ENCODE peak calls at places on chromosomes 16 and 17, in seven cellular contexts. D is breast epithelium, K is pancreas, X is hepatocyte, A is stomach, E is tibial nerve, T is fibroblast of lung. L is an unnamed sample.

GRCh38 chr17:10127819-10128375 is 70.5 kb downstream of the GAS7 start:
- DNase-seq in D (peak), A (peak), X (peak), E (peak), K (peak), T (peak), L (peak)

GRCh38 chr16:15434425-15435215 is at the start of gene BMERB1:
- DNase-seq in K (peak), D (peak), E (peak), A (peak), X (peak), T (peak), L (peak)

GRCh38 chr17:36825956-36826350 is 111.3 kb upstream of the LHX1 start:
- DNase-seq in K (no peak), E (no peak), A (no peak), T (no peak), X (no peak), D (no peak), L (no peak)

GRCh38 chr16:49542391-49542891 is 168.8 kb downstream of the C16orf78 start:
- DNase-seq in X (no peak), E (no peak), T (no peak), D (no peak), K (no peak), A (no peak), L (no peak)

GRCh38 chr17:52106638-52107261 is 51.8 kb downstream of the CA10 start:
- DNase-seq in T (peak), E (peak), X (peak), K (peak), A (peak), D (no peak), L (no peak)

GRCh38 chr16:12272264-12272663 is 295.7 kb downstream of the SNX29 start:
- DNase-seq in A (no peak), X (no peak), E (no peak), K (no peak), T (no peak), D (no peak), L (no peak)

GRCh38 chr17:6090253-6090652 is 20.1 kb downstream of the WSCD1 start:
- DNase-seq in A (no peak), K (no peak), D (no peak), T (no peak), E (no peak), X (no peak), L (no peak)

GRCh38 chr17:17548044-17548443 is 43.5 kb downstream of the PEMT start:
- DNase-seq in X (no peak), T (no peak), A (no peak), D (no peak), E (no peak), K (no peak), L (no peak)

GRCh38 chr17:37792787-37793186 is 47.9 kb upstream of the HNF1B start:
- DNase-seq in D (no peak), E (no peak), T (peak), A (no peak), K (no peak), X (no peak), L (no peak)

GRCh38 chr16:66976746-66977145 is 11.6 kb upstream of the CES4A start:
- DNase-seq in D (no peak), X (peak), A (no peak), T (no peak), E (no peak), K (no peak), L (no peak)

GRCh38 chr16:84165746-84166145 is 20.6 kb downstream of the DNAAF1 start:
- DNase-seq in X (no peak), E (no peak), A (no peak), D (no peak), K (no peak), T (no peak), L (no peak)

GRCh38 chr17:61837175-61838051 is 25.9 kb downstream of the BRIP1 start:
- DNase-seq in D (no peak), K (peak), T (peak), X (peak), A (peak), E (peak), L (no peak)

GRCh38 chr17:45867171-45867570 is 22.5 kb downstream of the SPPL2C start:
- DNase-seq in K (no peak), D (no peak), T (no peak), A (no peak), E (no peak), X (no peak), L (no peak)

GRCh38 chr17:34527908-34528470 is 51.4 kb upstream of the TMEM132E start:
- DNase-seq in A (no peak), K (no peak), D (no peak), X (no peak), E (no peak), T (no peak), L (no peak)

GRCh38 chr16:3249020-3249419 is 7.4 kb downstream of the MEFV start:
- DNase-seq in E (no peak), T (no peak), K (no peak), D (no peak), X (no peak), A (no peak), L (peak)

GRCh38 chr16:11107781-11108465 is 148.1 kb downstream of the SOCS1 start:
- DNase-seq in E (no peak), X (no peak), T (peak), K (no peak), D (no peak), A (no peak), L (no peak)

GRCh38 chr16:229731-230281 is 557 bp upstream of the LUC7L start:
- DNase-seq in E (no peak), X (no peak), A (no peak), D (no peak), T (no peak), K (no peak), L (no peak)

GRCh38 chr16:88103581-88104188 is 152.5 kb downstream of the BANP start:
- DNase-seq in D (no peak), E (no peak), A (no peak), K (no peak), X (no peak), T (no peak), L (no peak)

GRCh38 chr16:65546353-65546791 is 424.5 kb upstream of the CDH11 start:
- DNase-seq in E (no peak), A (no peak), K (no peak), X (peak), T (peak), D (no peak), L (no peak)

GRCh38 chr16:73216932-73217331 is 169.0 kb upstream of the ZFHX3 start:
- DNase-seq in D (no peak), A (no peak), X (no peak), K (no peak), E (no peak), T (peak), L (no peak)

GRCh38 chr17:74862108-74862901 is 2.6 kb upstream of the GRIN2C start:
- DNase-seq in D (no peak), X (peak), E (no peak), A (peak), T (no peak), K (peak), L (no peak)

GRCh38 chr17:39229274-39229913 is 3.6 kb upstream of the STAC2 start:
- DNase-seq in D (no peak), K (no peak), X (no peak), T (peak), A (no peak), E (no peak), L (no peak)

GRCh38 chr17:70168044-70168978 is 1.0 kb upstream of the KCNJ2 start:
- DNase-seq in T (peak), K (peak), D (peak), X (peak), A (peak), E (peak), L (no peak)

GRCh38 chr16:76335187-76335974 is 58.2 kb downstream of the CNTNAP4 start:
- DNase-seq in A (no peak), E (no peak), K (no peak), D (no peak), T (no peak), X (no peak), L (no peak)

GRCh38 chr16:28067604-28068382 is 4.3 kb upstream of the GSG1L start:
- DNase-seq in D (no peak), T (peak), K (no peak), X (no peak), A (no peak), E (peak), L (no peak)

GRCh38 chr16:20676867-20677266 is 20.6 kb downstream of the ACSM1 start:
- DNase-seq in D (no peak), A (no peak), T (no peak), E (no peak), K (no peak), X (no peak), L (no peak)

GRCh38 chr16:20676268-20676828 is 21.1 kb downstream of the ACSM1 start:
- DNase-seq in K (peak), T (no peak), X (no peak), E (no peak), D (no peak), A (peak), L (no peak)

GRCh38 chr16:20675488-20676267 is 21.8 kb downstream of the ACSM1 start:
- DNase-seq in E (no peak), T (no peak), D (peak), K (peak), A (peak), X (peak), L (no peak)

GRCh38 chr16:20673882-20674683 is 23.4 kb downstream of the ACSM1 start:
- DNase-seq in E (no peak), D (no peak), T (no peak), X (no peak), K (no peak), A (no peak), L (no peak)

DNA sequence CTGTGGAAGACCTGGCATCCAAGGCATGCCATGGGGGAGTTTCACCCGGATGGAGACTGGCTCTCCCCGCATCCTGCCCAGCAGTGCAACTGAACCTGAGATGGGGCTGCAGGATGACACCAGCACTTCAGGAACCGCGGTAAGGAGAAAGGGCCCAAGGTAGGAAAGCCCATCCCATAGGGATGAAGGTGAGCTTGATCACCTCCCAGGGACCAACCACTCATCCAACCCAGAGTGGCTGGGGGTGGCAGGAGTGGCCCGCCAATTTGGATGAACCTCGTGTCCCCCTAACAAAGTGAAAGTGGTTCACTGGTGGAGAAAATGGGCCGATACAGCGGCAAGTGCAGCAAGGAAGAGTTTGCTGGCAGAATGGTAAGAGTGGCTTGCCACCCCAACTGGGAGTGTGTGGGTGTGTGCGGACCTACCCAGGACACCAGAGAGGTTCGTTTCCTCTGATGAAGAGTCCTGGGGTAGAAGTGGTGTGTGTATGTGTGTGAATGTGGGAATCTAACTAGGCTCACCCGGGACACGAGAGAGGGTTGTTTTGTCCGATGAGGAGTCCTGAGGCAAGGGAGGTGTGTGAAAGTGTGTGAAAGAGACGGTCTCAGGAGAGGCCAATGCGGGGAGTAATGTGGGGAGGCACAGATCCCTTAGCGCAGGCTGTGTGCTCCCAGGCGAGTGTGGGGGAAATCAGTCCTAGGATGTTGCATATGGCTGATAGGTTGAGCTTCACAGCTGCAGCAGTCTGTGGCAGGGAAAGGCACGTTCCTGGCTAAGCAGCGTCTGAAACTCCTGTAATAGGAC is 22.6 kb downstream of the ACSM1 start:
- DNase-seq in D (no peak), E (no peak), A (no peak), X (no peak), K (peak), T (no peak), L (no peak)
- H3K4me3 ChIP-seq in D (peak), E (no peak), A (peak), X (no peak), K (peak), T (no peak), L (peak)

DNA sequence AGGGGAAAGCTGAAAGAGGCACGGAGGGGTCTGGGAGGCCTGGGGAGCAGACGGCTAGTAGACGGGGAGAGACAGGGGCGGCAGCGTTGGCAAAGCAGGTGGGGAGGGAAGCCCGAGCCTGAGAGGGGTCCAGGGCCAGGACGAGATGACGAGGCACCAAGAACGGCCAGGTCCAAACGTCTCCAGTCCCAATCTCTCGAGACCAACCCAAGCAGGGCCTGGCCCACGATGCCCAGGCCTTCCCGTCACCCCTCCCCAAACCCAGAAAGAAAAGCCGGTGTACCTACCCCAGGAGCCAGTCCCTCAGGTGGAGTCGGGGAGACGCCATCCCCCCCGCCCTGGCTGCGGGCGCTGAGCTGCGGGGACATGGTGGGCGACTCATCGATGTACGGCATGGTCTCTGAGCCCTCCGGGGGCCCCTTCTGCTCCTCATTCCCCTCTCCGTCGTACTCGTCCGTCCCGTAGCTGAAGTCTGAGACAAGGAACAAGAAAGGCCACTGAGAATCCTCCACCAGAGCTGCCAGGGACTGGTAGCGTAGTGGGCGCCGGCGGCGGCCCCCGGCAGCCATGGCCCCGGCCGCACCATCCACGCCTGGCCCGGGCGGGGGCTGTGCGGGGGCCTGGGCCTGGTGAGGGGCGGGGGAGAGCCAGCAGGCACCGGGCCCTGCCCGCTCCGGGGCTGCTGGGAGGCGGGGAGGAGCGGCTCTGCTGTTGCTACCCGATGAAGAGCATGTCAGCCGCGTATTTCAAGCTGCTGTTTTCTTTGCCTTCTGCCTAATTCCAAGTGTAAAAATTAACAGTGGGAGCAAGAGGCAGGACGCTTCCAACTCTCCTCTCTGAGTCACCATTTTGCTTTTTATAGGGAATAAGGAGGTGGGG is 54.6 kb downstream of the ABR start:
- DNase-seq in D (no peak), K (no peak), T (peak), X (no peak), A (no peak), E (no peak), L (no peak)
- H3K27ac ChIP-seq in D (no peak), K (no peak), T (no peak), X (no peak), A (no peak), E (no peak), L (no peak)

GRCh38 chr16:85825326-85825725 is 25.8 kb downstream of the COX4I1 start:
- DNase-seq in X (no peak), K (no peak), E (no peak), T (no peak), D (no peak), A (no peak), L (no peak)
- TF ChIP-seq CTCF in X (no peak), K (no peak), E (no peak), T (no peak), D (no peak), A (no peak), L (no peak)

DNA sequence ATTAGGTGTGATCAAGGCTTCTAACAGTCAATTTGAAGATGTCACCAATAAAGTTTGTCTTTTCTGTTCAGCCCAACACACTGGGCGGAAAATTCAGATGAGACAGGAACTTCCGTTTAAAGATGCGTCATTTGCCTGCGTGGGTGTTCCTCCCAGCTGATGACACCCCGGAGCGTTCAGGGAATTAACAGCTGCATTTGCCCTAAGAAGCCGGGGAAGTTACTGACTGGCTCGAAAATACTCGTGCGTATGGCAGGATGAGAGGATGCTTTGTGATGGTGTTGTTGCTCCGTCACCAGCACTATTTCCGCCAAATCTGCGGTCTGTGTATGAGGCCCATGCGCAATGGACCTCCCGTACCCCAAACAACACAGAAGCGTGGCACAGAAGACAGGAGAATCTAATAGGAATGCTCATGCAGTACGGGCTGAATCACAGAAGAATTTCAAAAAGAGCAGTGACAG is 11.9 kb upstream of the PVALEF start:
- DNase-seq in A (no peak), D (no peak), E (peak), X (no peak), K (no peak), T (peak), L (no peak)
- H3K4me3 ChIP-seq in A (no peak), D (no peak), E (no peak), X (no peak), K (no peak), T (no peak), L (no peak)

DNA sequence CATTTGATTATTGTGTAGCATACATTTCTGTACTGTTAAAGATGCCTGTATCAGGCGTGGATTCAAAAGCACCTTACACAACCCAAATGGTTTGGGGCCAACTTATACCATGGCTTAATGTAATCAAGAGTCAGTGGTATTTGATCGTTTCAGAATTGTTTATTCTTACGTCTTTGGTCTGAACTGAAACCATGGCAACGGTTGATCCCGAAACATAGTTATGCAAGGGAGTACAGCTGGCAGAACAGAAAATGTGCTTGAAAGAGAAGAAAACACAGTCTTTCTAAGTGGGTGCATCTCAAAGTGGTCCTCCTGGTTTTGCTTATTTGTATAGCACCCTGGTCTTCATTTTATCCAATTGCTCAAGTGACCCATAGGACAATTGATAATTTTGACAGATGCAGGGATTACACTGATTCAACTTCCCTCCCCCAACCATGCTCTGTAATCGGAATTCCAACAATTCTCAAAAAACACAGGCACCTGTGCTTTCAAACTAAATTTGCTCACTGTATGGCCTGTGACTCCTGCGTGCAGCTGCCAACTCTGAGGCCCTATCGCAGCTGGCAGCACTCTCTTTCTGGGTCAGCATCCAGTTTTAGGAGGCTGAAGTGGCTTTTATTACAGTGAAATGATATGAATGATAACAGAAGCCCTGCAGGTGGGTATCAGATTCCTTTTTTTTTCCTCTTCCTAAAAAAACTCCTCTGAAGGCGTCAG is 76.9 kb upstream of the AXIN2 start:
- DNase-seq in E (no peak), T (peak), X (peak), D (no peak), A (peak), K (no peak), L (no peak)
- H3K27ac ChIP-seq in E (no peak), T (no peak), X (peak), D (no peak), A (no peak), K (no peak), L (no peak)

L was measured in coronary artery.